ENCODE peak calls at places on chromosomes 11 and 22, in six cellular contexts. V, T, Q, F, Z and O are unnamed samples.

GRCh38 chr22:29266564-29267461 is 968 bp downstream of the RHBDD3 start:
- DNase-seq in V (no peak), Q (no peak), Z (peak; percentile 11), T (no peak), F (no peak), O (no peak)

GRCh38 chr11:10797561-10797960 is 11.2 kb downstream of the EIF4G2 start:
- DNase-seq in T (no peak), F (no peak), Z (no peak), V (no peak), Q (no peak), O (no peak)

GRCh38 chr11:122365545-122366380 is 249.7 kb upstream of the BLID start:
- DNase-seq in F (no peak), Q (no peak), T (no peak), Z (no peak), V (no peak), O (no peak)

GRCh38 chr11:116641561-116642045 is 131.2 kb downstream of the BUD13 start:
- DNase-seq in F (peak; percentile 33), V (peak; percentile 18), Q (no peak), Z (no peak), T (peak; percentile 32), O (no peak)

GRCh38 chr22:33539902-33540751 is 380.1 kb downstream of the LARGE1 start:
- DNase-seq in Z (peak; percentile 5), F (peak; percentile 98), V (peak; percentile 45), Q (no peak), T (no peak), O (no peak)

GRCh38 chr11:73240190-73240781 is 22.2 kb downstream of the P2RY2 start:
- DNase-seq in F (no peak), Z (peak; percentile 72), Q (no peak), T (no peak), V (peak; percentile 92), O (no peak)

GRCh38 chr22:25448435-25449051 is 115.9 kb upstream of the GRK3 start:
- DNase-seq in Z (peak; percentile 47), Q (no peak), T (no peak), F (no peak), V (no peak), O (no peak)

GRCh38 chr11:72226701-72227100 is 2.1 kb downstream of the INPPL1 start:
- DNase-seq in V (no peak), Q (no peak), T (no peak), F (no peak), Z (no peak), O (no peak)

GRCh38 chr11:79312591-79313267 is 128.1 kb downstream of the TENM4 start:
- DNase-seq in Q (no peak), F (no peak), V (no peak), Z (peak; percentile 38), T (no peak), O (no peak)

GRCh38 chr11:19460718-19461405 is 220.1 kb upstream of the E2F8 start:
- DNase-seq in T (no peak), Z (peak; percentile 15), V (no peak), Q (no peak), F (no peak), O (no peak)

GRCh38 chr11:82895437-82896091 is 4.7 kb downstream of the PRCP start:
- DNase-seq in V (no peak), F (no peak), Q (no peak), T (no peak), Z (no peak), O (no peak)

GRCh38 chr11:75100314-75100713 is 3.6 kb upstream of the OR2AT4 start:
- DNase-seq in V (no peak), T (no peak), F (peak; percentile 87), Z (peak; percentile 81), Q (no peak), O (no peak)

GRCh38 chr11:46736615-46737014 is 17.6 kb downstream of the F2 start:
- DNase-seq in F (no peak), Z (no peak), V (no peak), T (no peak), Q (no peak), O (no peak)

GRCh38 chr11:122696662-122697061 is 41.1 kb downstream of the UBASH3B start:
- DNase-seq in V (no peak), F (no peak), T (no peak), Z (no peak), Q (peak; percentile 82), O (peak; percentile 88)

DNA sequence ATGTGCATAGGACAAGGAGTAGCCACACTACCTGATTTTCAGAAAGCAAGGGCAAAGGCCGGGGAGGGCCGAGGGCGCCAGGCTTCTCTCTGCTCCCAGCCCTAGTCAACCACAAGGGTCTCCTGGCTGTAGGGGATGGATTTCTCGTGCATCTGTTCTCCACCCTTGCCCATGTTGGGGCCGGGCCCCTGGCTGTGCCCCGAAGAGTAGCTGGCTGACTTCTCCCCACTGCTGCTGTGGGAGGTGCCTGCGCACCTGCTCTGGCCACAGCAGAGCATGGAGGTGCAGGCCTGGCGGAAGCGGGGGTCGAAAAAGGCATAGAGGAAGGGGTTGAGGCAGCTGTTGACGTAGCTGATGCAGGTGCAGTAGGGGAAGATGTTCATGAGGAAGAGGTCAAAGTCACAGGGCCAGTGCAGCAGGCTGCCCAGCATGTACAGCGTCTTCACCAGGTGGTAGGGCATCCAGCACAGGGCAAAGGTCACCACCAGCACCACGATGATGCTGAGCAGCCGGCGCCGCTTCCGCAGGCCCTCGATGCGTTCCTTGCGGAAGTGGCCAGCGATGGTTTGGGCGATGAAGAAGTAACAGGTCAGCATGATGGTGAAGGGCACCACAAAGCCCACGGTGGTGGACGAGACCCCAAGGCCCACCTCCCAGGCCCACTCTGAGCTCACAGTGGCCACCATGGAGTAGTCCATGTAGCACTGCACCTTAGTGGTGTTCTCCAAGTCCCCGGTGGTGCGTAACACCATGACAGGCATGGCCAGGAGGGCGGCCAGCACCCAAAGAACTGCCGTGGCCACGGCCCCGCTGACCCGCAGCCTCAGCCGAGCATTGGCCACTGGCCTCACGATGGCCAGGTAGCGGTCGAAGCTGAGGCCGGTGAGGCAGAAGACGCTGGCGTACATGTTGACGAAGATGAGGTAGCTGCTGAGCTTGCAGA is 1.0 kb downstream of the APLNR start:
- DNase-seq in F (no peak), Q (no peak), V (no peak), T (no peak), Z (no peak), O (no peak)
- H3K4me3 ChIP-seq in F (no peak overlapping the region), Q (no peak overlapping the region), V (peak overlapping the region; percentile 25), T (no peak overlapping the region), Z (no peak overlapping the region), O (no peak overlapping the region)

DNA sequence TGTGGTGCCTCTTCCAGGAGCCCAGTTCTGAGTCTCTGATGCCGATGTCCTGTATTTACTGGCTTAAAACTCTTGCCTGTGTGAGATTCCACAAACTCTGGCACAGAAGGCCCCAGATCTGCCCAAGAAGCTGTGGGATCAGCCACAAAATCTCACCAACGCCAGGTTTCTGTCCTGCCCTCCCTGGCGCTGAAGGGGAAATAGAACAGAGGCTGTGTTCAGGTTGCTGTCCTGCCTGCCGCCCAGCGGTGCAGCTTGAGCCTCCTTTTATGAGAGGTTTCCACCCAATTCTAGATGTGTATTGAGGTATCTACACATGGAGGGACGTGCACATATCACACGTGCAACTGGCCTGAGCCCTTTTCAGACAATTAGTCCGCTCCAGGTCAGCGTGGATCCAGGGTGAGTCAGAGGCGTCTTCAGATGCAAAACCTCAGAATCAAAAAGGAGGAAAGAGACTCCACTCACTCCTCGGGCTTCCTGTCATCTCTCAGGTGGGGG is 2.2 kb downstream of the TMEM80 start:
- DNase-seq in Q (no peak), V (no peak), Z (peak; percentile 76), F (no peak), T (no peak), O (no peak)
- H3K4me3 ChIP-seq in Q (no peak overlapping the region), V (no peak overlapping the region), Z (no peak overlapping the region), F (no peak overlapping the region), T (no peak overlapping the region), O (no peak overlapping the region)

GRCh38 chr11:111762526-111762925 is 3.7 kb downstream of the PPP2R1B start:
- DNase-seq in F (no peak), V (no peak), Z (no peak), T (no peak), Q (no peak), O (no peak)

GRCh38 chr11:111762981-111763643 is 3.1 kb downstream of the PPP2R1B start:
- DNase-seq in Q (no peak), F (no peak), Z (peak; percentile 20), T (no peak), V (no peak), O (no peak)

GRCh38 chr11:111765320-111765983 is 737 bp downstream of the PPP2R1B start:
- DNase-seq in Z (no peak), T (no peak), Q (peak; percentile 9), F (no peak), V (no peak), O (no peak)

GRCh38 chr11:111765984-111766833 is at the start of gene PPP2R1B:
- DNase-seq in V (peak; percentile 55), Z (peak; percentile 44), T (peak; percentile 23), F (peak; percentile 62), Q (peak; percentile 69), O (peak; percentile 32)

GRCh38 chr11:111764621-111765020 is 1.6 kb downstream of the PPP2R1B start:
- DNase-seq in F (no peak), Z (peak; percentile 51), V (no peak), T (no peak), Q (no peak), O (no peak)
- H3K4me3 ChIP-seq in F (peak overlapping the region; percentile 97), Z (peak overlapping the region; percentile 83), V (no peak overlapping the region), T (no peak overlapping the region), Q (peak overlapping the region; percentile 95), O (peak overlapping the region; percentile 83)

GRCh38 chr11:33867566-33867965 is 24.3 kb downstream of the LMO2 start:
- DNase-seq in Q (no peak), Z (no peak), F (no peak), T (no peak), V (no peak), O (no peak)
- H3K4me3 ChIP-seq in Q (no peak overlapping the region), Z (no peak overlapping the region), F (no peak overlapping the region), T (no peak overlapping the region), V (no peak overlapping the region), O (no peak overlapping the region)

DNA sequence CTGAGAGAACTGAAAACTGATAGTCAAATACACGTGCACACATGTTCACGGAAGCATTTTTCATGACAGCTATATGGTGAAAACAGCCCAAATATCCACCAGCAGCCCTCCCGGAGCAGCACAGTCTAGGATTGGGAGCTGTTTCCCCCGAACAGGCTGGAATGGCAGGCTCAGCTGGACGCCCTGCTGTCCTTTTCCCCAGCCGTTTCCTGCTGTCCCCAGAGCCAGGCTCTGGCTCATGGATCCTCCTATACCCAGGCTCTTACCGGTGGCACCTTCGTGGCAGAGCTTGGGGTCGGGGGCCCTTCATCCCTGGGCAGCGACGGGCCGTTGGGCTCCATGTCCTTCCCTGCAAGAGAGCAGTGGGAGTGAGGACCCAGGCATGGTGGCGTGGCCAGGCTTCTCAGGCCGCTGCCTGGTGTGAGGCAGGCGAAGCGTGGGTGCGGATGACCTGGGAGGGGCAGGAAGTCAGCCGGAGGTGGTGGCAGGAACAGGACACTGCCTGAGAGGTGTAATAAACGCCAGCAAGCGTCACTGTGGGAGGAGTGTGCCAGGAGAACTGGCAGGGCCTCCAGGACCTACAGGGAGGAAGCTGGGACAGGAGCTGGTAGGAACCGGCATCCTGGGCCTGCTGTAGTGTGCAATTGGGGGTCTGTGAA is 38.8 kb downstream of the OSBPL5 start:
- DNase-seq in F (no peak), Z (no peak), V (peak; percentile 53), T (peak; percentile 79), Q (no peak), O (no peak)
- H3K4me3 ChIP-seq in F (no peak overlapping the region), Z (no peak overlapping the region), V (no peak overlapping the region), T (peak overlapping the region; percentile 56), Q (no peak overlapping the region), O (no peak overlapping the region)